ENCODE peak calls at places on chromosomes 13 and 19, in five cellular contexts. B is astrocyte; U is CD4-positive, alpha-beta memory T cell; M is suprapubic skin; H is heart left ventricle. C is an unnamed sample.

GRCh38 chr13:114109646-114110045 is 22.8 kb downstream of the RASA3 start:
- DNase-seq in M (peak), B (no peak), U (no peak), H (peak), C (no peak)

GRCh38 chr19:45667620-45668341 is at the start of gene GIPR:
- DNase-seq in B (peak), M (no peak), U (no peak), H (peak), C (peak)

GRCh38 chr19:42291437-42291815 is 10.5 kb upstream of the PRR19 start:
- DNase-seq in M (no peak), H (no peak), B (no peak), U (no peak), C (no peak)

GRCh38 chr19:17784201-17785008 is 10.5 kb upstream of the B3GNT3 start:
- DNase-seq in M (no peak), U (peak), B (no peak), H (peak), C (peak)

GRCh38 chr13:49683489-49683888 is 7.8 kb downstream of the EBPL start:
- DNase-seq in U (no peak), B (no peak), M (no peak), H (no peak), C (no peak)

GRCh38 chr19:49954092-49954825 is 6.7 kb downstream of the SIGLEC11 start:
- DNase-seq in H (no peak), U (no peak), B (no peak), M (no peak), C (no peak)

GRCh38 chr13:36981156-36981743 is 17.9 kb downstream of the ALG5 start:
- DNase-seq in B (peak), H (no peak), M (no peak), U (no peak), C (no peak)

GRCh38 chr13:114231886-114232285 is 2.8 kb upstream of the CDC16 start:
- DNase-seq in U (no peak), B (no peak), M (no peak), H (no peak), C (no peak)

GRCh38 chr13:71685072-71685471 is 181.9 kb downstream of the DACH1 start:
- DNase-seq in B (no peak), H (no peak), M (no peak), U (no peak), C (no peak)

DNA sequence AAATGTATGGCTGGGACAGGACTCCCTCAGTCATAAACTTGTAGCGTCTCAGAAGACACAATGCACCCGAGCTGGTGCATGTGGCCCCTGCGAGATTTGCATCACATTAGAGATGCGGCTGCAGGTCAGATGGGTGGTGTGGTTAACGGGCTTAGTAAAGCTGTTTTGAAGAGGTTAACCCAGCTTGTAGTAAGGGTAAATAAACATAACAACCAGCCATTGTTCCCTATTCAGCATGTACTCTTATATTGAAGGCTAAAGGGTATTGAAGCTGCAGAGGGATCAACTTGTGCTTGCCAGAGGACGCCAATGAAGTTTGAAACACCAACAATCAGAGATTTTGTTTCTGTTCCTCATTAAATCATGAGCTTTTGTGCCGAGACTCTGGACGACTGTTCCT is 79.4 kb downstream of the ZIC5 start:
- DNase-seq in U (no peak), H (no peak), B (no peak), M (no peak), C (no peak)
- H3K4me3 ChIP-seq in U (no peak), H (no peak), B (peak), M (no peak), C (no peak)

DNA sequence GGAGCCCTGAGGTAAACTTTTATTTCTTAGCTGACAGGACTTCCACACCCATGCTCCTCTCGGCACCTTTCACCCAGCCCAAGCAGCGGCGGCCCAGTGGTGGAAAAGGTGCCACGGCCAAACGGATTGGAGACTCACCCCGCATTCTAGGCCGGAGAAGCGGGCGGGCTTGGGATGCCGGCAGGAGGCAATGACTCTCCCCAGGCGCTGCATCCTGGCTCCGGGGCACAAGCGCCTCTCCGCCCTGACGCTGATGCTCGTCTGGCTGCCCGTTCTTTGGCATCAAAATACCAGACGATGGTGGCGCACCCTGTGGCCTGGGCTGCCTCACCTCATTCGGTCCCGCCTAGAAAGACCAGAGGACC is 6.7 kb upstream of the ZNF606 start:
- DNase-seq in U (no peak), H (no peak), B (no peak), M (no peak), C (no peak)
- H3K4me3 ChIP-seq in U (no peak), H (peak), B (peak), M (peak), C (no peak)

GRCh38 chr19:34678085-34678412 is 571 bp downstream of the ZNF302 start:
- DNase-seq in H (no peak), B (no peak), M (no peak), U (no peak), C (no peak)
- H3K4me3 ChIP-seq in H (peak), B (peak), M (peak), U (peak), C (peak)

GRCh38 chr13:23817833-23818232 is 71.4 kb downstream of the MIPEP start:
- DNase-seq in M (no peak), H (no peak), B (no peak), U (peak), C (no peak)
- H3K4me3 ChIP-seq in M (no peak), H (no peak), B (no peak), U (no peak), C (no peak)

DNA sequence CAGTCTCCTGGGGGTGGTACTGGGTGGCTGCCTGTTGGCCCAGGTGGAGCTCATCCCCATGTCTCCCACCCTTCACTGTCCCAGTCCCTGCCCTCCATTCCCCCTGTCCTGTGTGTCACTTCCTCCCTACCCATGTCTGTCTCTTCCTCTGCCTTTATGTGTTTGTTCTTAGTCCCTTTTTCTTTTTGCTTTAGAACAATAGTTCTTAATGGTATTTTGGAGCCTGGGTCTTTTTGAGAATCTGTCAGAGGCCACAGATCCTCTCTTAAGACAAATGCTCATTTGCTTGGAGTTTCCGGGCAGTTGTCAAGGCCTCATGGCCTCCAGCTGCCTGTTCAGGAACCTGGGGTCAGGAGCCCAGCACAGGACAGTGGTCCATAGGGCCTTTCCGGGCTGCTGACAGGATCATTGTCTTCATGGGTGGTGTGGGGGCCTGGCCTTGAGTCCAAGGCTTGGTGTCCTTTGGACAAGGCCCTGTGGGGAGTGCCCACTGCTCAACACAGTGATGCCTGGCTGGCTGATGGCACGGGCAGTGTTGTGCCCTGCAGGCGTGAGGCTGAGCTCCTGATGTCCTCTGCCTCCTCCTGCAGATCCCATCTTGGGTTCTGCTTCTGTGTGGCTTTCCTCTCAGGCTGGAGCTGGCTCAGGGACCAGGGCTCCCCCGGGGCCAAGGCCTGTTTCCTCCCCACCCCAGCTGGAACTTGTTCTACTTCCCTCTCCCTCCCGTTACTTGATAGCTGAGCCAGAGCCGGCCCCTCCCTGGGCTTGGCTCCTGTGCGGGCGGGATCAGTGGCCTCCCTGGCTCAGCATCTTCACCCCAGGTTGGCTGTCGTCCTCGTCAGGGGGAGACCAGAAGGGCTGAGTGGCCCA is 3.5 kb downstream of the EGLN2 start:
- DNase-seq in H (peak), U (no peak), M (no peak), B (no peak), C (peak)
- H3K4me3 ChIP-seq in H (peak), U (peak), M (peak), B (no peak), C (peak)

GRCh38 chr19:13880059-13880672 is 3.2 kb downstream of the NANOS3 start:
- DNase-seq in M (peak), H (peak), B (peak), U (peak), C (peak)
- H3K4me3 ChIP-seq in M (peak), H (peak), B (peak), U (no peak), C (peak)

C was measured in CD8-positive, alpha-beta memory T cell.